ENCODE peak calls at places on chromosomes 12 and 14, in four cellular contexts. R is hippocampal formation, Z is GM23338, V is head of caudate nucleus. W is an unnamed sample.

GRCh38 chr14:104037074-104037473 is 48.4 kb upstream of the ASPG start:
- DNase-seq in R (no peak), Z (no peak), V (no peak), W (no peak)

GRCh38 chr12:52434760-52435530 is 774 bp upstream of the KRT75 start:
- DNase-seq in R (no peak), Z (no peak), V (no peak), W (no peak)

GRCh38 chr12:3076730-3077571 is at the start of gene TSPAN9:
- DNase-seq in R (no peak), Z (peak), V (peak), W (peak)

GRCh38 chr12:109173443-109174240 is 57.3 kb downstream of the ACACB start:
- DNase-seq in R (no peak), Z (no peak), V (no peak), W (no peak)

GRCh38 chr14:76386922-76387782 is 11.2 kb downstream of the ESRRB start:
- DNase-seq in R (peak), Z (peak), V (peak), W (peak)

GRCh38 chr14:24343795-24344660 is 4.2 kb upstream of the RIPK3 start:
- DNase-seq in R (no peak), Z (no peak), V (no peak), W (no peak)

GRCh38 chr14:32075636-32076277 is 1.3 kb upstream of the ARHGAP5 start:
- DNase-seq in R (peak), Z (peak), V (no peak), W (no peak)

GRCh38 chr12:42213954-42214426 is 24.1 kb downstream of the YAF2 start:
- DNase-seq in R (no peak), Z (no peak), V (no peak), W (no peak)